ENCODE peak calls at places on chromosomes 6 and 20, in five cellular contexts. G, D, A, F and E are unnamed samples.

GRCh38 chr6:45577836-45578504 is 200.2 kb upstream of the SUPT3H start:
- DNase-seq in G (no peak), F (peak), A (peak), D (no peak), E (no peak)

GRCh38 chr20:60437418-60437817 is 479.2 kb downstream of the CDH26 start:
- DNase-seq in D (no peak), A (no peak), G (no peak), F (no peak), E (no peak)

GRCh38 chr6:138115877-138116660 is 8.8 kb upstream of the PERP start:
- DNase-seq in D (peak), G (peak), F (peak), A (peak), E (peak)

GRCh38 chr6:30002871-30003270 is 58.2 kb upstream of the POLR1H start:
- DNase-seq in G (no peak), F (peak), D (no peak), A (peak), E (no peak)

GRCh38 chr6:72621243-72622093 is at the start of gene KCNQ5:
- DNase-seq in D (peak), G (peak), F (no peak), A (peak), E (peak)

GRCh38 chr6:87670707-87671106 is 31.3 kb downstream of the AKIRIN2 start:
- DNase-seq in D (no peak), G (no peak), A (no peak), F (no peak), E (no peak)

GRCh38 chr6:34272022-34272926 is 23.5 kb upstream of the SMIM29 start:
- DNase-seq in D (no peak), F (no peak), G (peak), A (no peak), E (no peak)

GRCh38 chr20:52493177-52493711 is 301.7 kb upstream of the ZFP64 start:
- DNase-seq in F (no peak), D (no peak), G (no peak), A (peak), E (peak)

GRCh38 chr6:13395272-13396237 is 67.2 kb upstream of the TBC1D7 start:
- DNase-seq in A (peak), G (no peak), D (peak), F (peak), E (peak)

GRCh38 chr6:144195671-144196070 is 45.4 kb downstream of the STX11 start:
- DNase-seq in G (no peak), D (peak), F (peak), A (no peak), E (no peak)

GRCh38 chr20:58709013-58709702 is 16.6 kb downstream of the NPEPL1 start:
- DNase-seq in A (no peak), D (no peak), G (no peak), F (no peak), E (no peak)

GRCh38 chr6:108968746-108969316 is 120.6 kb downstream of the ARMC2 start:
- DNase-seq in D (no peak), G (no peak), A (no peak), F (no peak), E (no peak)

GRCh38 chr6:12270551-12271228 is 19.5 kb upstream of the EDN1 start:
- DNase-seq in F (no peak), A (no peak), G (no peak), D (no peak), E (no peak)

GRCh38 chr6:136092897-136093296 is 157.2 kb downstream of the MTFR2 start:
- DNase-seq in D (no peak), A (no peak), F (no peak), G (no peak), E (no peak)

GRCh38 chr6:38185244-38185643 is 365.7 kb downstream of the ZFAND3 start:
- DNase-seq in A (no peak), D (no peak), G (no peak), F (no peak), E (no peak)

GRCh38 chr20:19976595-19977372 is 40.4 kb upstream of the NAA20 start:
- DNase-seq in G (no peak), F (peak), A (peak), D (peak), E (peak)

GRCh38 chr6:73857341-73857890 is 161.4 kb downstream of the CD109 start:
- DNase-seq in D (no peak), F (no peak), G (no peak), A (no peak), E (no peak)

GRCh38 chr20:57749131-57749690 is 39.4 kb upstream of the PMEPA1 start:
- DNase-seq in D (no peak), A (no peak), F (no peak), G (no peak), E (no peak)

GRCh38 chr6:87918461-87918941 is 129.1 kb upstream of the SPACA1 start:
- DNase-seq in A (peak), D (no peak), F (no peak), G (peak), E (no peak)

GRCh38 chr6:88650029-88650619 is 313.3 kb downstream of the RNGTT start:
- DNase-seq in G (no peak), D (no peak), A (peak), F (peak), E (no peak)

GRCh38 chr6:167819640-167820039 is 7.1 kb upstream of the AFDN start:
- DNase-seq in F (no peak), A (no peak), G (no peak), D (no peak), E (no peak)

GRCh38 chr20:43536041-43536816 is 22.6 kb upstream of the SGK2 start:
- DNase-seq in G (no peak), A (no peak), F (no peak), D (no peak), E (no peak)

GRCh38 chr6:28587011-28587745 is 61.5 kb downstream of the GPX5 start:
- DNase-seq in D (peak), A (peak), G (peak), F (peak), E (peak)

GRCh38 chr6:34065470-34066283 is 80.2 kb downstream of the GRM4 start:
- DNase-seq in G (no peak), D (no peak), A (peak), F (no peak), E (no peak)

GRCh38 chr6:6221829-6222535 is 98.5 kb downstream of the F13A1 start:
- DNase-seq in F (no peak), G (peak), A (no peak), D (no peak), E (peak)

GRCh38 chr20:48725589-48725991 is 102.2 kb downstream of the PREX1 start:
- DNase-seq in A (peak), F (peak), G (no peak), D (no peak), E (no peak)

GRCh38 chr6:92710048-92710447 is 709.3 kb downstream of the EPHA7 start:
- DNase-seq in F (no peak), G (no peak), D (no peak), A (no peak), E (no peak)

GRCh38 chr6:38588631-38589366 is 50.9 kb downstream of the BTBD9 start:
- DNase-seq in F (no peak), D (no peak), G (no peak), A (peak), E (no peak)

DNA sequence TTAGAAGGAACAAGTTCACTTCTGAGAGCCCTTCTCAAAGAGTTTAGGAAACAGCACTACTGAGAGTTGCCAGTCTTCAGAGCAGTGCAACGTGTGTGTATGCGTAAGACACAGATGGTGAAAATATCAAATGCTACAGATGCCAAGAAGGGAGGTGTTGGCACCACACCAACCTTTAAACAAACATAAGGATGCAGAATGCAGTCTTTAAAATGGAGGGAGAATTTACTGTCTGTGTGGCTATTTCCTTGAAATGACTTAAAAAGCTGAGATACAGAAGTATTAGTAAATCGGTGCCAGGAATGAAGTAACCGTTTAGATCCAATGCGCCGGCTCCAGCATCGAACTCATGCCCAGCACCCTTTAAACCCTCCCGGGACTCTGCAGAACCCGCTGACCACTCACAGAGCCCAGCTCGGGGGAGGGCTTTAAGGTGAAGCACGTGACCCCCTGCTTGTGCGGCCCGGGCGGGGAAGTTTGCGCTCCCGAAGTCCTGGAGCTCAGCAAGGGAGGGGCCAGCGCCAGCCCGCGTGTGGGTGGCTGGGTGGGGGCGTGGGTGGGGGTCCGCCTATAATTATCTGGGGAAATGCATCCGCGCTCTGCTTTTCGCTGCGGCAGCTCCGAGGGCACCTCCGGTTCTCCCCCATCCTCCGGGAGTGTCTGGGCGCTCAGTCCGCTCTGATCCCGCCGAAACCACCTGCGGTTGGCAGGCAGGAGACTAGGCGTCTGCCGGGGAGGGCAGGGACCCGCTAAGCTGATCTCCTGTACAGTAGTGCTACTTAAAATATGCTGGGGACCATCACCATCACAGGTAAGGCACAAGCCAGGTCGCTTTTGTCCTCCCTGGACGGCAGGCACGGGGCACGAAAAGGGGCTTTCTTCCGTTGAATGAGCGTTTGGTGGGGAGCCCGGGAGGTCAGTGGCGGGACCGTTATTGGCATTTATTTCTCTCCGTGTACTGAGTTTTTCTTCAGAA is 66.0 kb downstream of the ZBTB2 start:
- DNase-seq in G (peak), D (peak), A (peak), F (peak), E (peak)
- TF ChIP-seq EZH2 in G (no peak), D (no peak), A (no peak), F (no peak), E (no peak)

GRCh38 chr6:163413345-163414116 is 987 bp upstream of the QKI start:
- DNase-seq in F (peak), A (peak), D (peak), G (peak), E (peak)
- TF ChIP-seq EZH2 in F (no peak), A (no peak), D (no peak), G (no peak), E (no peak)

GRCh38 chr6:26027491-26028211 is 59.6 kb upstream of the HFE start:
- DNase-seq in D (no peak), F (no peak), A (no peak), G (no peak), E (no peak)
- TF ChIP-seq EZH2 in D (no peak), F (no peak), A (no peak), G (no peak), E (no peak)

GRCh38 chr6:36953931-36954261 is 642 bp upstream of the PI16 start:
- DNase-seq in G (no peak), D (no peak), A (no peak), F (no peak), E (no peak)

GRCh38 chr6:36955671-36956070 is 1.1 kb downstream of the PI16 start:
- DNase-seq in A (no peak), F (no peak), G (no peak), D (no peak), E (no peak)

GRCh38 chr6:36954262-36954931 is at the start of gene PI16:
- DNase-seq in G (no peak), F (no peak), A (no peak), D (no peak), E (no peak)

GRCh38 chr6:36956111-36956820 is 1.7 kb downstream of the PI16 start:
- DNase-seq in A (peak), D (peak), F (no peak), G (no peak), E (no peak)

DNA sequence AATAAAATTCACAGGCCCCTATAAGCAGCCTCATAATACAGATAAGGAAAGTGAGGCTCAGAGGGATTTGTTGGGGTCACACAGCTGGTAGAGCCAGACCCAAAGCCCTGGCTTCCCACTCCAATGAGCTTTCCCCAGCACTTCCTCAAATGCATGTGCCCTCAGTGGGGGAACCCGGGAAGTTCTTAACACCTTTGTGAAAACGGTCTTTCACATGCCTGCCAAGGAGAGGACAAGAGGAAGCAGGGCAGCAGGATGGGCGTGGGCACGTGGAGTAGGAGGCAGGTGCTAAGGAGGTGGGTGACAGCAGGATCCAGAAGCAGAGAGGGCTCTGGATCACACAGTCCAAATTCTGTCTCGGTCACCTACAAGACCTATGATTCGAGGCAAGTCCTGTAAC is 598 bp downstream of the PI16 start:
- DNase-seq in G (no peak), F (no peak), D (no peak), A (no peak), E (no peak)
- TF ChIP-seq EZH2 in G (no peak), F (no peak), D (no peak), A (no peak), E (no peak)